ENCODE peak calls at places on chromosome X, in four cellular contexts. One of them, this sample, is unnamed.
A peak's percentile ranks its signal among the peaks of the same experiment; 100 is the strongest.

GRCh38 chrX:133741303-133741702 is 244.1 kb downstream of the GPC3 start:
- DNase-seq in K562: no peak
- DNase-seq in GM12891: no peak
- DNase-seq in GM12878: no peak
- DNase-seq in this sample: no peak

GRCh38 chrX:122866527-122866926 is 317.6 kb upstream of the GRIA3 start:
- DNase-seq in K562: no peak
- DNase-seq in GM12878: no peak
- DNase-seq in GM12891: no peak
- DNase-seq in this sample: no peak

GRCh38 chrX:133461226-133461625 is 45.9 kb upstream of the GPC4 start:
- DNase-seq in GM12878: no peak
- DNase-seq in K562: no peak
- DNase-seq in GM12891: no peak
- DNase-seq in this sample: no peak

GRCh38 chrX:104502460-104502859 is 63.5 kb upstream of the IL1RAPL2 start:
- DNase-seq in GM12891: no peak
- DNase-seq in K562: no peak
- DNase-seq in GM12878: no peak
- DNase-seq in this sample: no peak

GRCh38 chrX:115894087-115894486 is 276.5 kb upstream of the AGTR2 start:
- DNase-seq in GM12891: no peak
- DNase-seq in GM12878: peak; percentile 58
- DNase-seq in K562: peak; percentile 37
- DNase-seq in this sample: no peak

GRCh38 chrX:138875472-138875871 is 164.0 kb upstream of the FGF13 start:
- DNase-seq in K562: no peak
- DNase-seq in GM12878: no peak
- DNase-seq in GM12891: no peak
- DNase-seq in this sample: no peak

GRCh38 chrX:19127649-19128168 is 5.4 kb upstream of the ADGRG2 start:
- DNase-seq in GM12891: no peak
- DNase-seq in K562: no peak
- DNase-seq in GM12878: no peak
- DNase-seq in this sample: no peak

GRCh38 chrX:112798736-112799135 is 41.9 kb downstream of the AMOT start:
- DNase-seq in GM12891: no peak
- DNase-seq in K562: no peak
- DNase-seq in GM12878: no peak
- DNase-seq in this sample: no peak

GRCh38 chrX:52585892-52586291 is 68.8 kb downstream of the SSX7 start:
- DNase-seq in GM12878: no peak
- DNase-seq in K562: no peak
- DNase-seq in GM12891: no peak
- DNase-seq in this sample: no peak

GRCh38 chrX:132270699-132271098 is 51.5 kb upstream of the RAP2C start:
- DNase-seq in GM12878: no peak
- DNase-seq in K562: no peak
- DNase-seq in GM12891: no peak
- DNase-seq in this sample: no peak

GRCh38 chrX:12988797-12989196 is 13.9 kb downstream of the TMSB4X start:
- DNase-seq in K562: peak; percentile 43
- DNase-seq in GM12878: no peak
- DNase-seq in GM12891: no peak
- DNase-seq in this sample: no peak

DNA sequence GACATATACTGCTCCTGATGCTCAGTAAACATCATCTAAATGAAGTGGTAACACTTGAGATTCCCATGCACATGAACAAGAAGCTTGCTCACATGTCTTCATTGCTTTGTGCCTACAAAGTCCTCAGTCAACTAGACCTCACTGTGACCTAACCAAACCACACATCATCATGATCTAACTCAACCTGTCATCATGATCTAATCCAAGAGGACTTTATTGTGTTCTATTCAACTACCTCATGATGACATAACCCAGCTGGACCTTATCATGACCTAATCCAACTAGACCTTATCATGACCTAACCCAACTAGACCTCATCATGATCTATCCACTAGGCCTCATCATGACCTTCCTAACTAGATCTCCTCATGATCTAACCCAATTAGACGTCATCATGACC is 83.6 kb downstream of the DHRSX start:
- DNase-seq in K562: no peak
- DNase-seq in GM12878: no peak
- DNase-seq in GM12891: no peak
- DNase-seq in this sample: no peak
- TF ChIP-seq SPI1 in K562: no peak
- TF ChIP-seq SPI1 in GM12878: no peak
- TF ChIP-seq SPI1 in GM12891: no peak
- TF ChIP-seq SPI1 in this sample: no peak

GRCh38 chrX:3567681-3568080 is 145.8 kb downstream of the PRKX start:
- DNase-seq in GM12891: no peak
- DNase-seq in K562: no peak
- DNase-seq in GM12878: no peak
- DNase-seq in this sample: no peak
- TF ChIP-seq SPI1 in GM12891: no peak
- TF ChIP-seq SPI1 in K562: no peak
- TF ChIP-seq SPI1 in GM12878: no peak
- TF ChIP-seq SPI1 in this sample: no peak

DNA sequence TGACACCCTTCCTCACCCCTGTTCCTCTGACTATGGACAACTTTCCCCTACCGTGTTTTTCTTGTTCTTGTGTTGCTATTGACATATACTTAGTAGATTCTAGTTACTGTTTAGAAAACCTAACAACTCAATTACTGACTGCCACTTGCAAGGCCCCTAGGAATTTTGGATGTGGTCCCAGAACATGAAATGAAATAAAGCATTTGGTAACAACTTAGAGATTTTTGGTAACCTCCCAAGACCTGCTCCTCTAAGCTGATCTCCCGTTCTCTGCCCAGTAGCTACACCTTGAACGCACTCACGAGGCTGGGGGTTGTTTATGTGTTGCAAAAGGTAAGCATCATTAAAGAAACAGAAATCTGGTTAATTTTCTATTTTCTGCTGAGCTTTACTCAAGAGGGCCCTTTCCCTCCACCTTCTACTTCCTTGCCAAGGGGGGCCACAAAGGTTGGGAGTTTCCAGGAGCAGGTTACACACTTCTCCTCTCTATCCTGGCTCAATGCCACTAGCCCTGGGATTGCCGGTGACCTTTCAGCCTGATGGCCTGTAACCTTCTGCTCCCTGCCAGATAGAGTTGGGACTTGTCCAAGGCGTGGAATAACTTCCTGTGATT is 20.5 kb downstream of the GAB3 start:
- DNase-seq in K562: no peak
- DNase-seq in GM12891: no peak
- DNase-seq in GM12878: no peak
- DNase-seq in this sample: no peak
- TF ChIP-seq SPI1 in K562: no peak
- TF ChIP-seq SPI1 in GM12891: no peak
- TF ChIP-seq SPI1 in GM12878: no peak
- TF ChIP-seq SPI1 in this sample: no peak

GRCh38 chrX:41122664-41123257 is 37.5 kb downstream of the USP9X start:
- DNase-seq in K562: no peak
- DNase-seq in GM12891: no peak
- DNase-seq in GM12878: no peak
- DNase-seq in this sample: no peak
- TF ChIP-seq SPI1 in K562: no peak
- TF ChIP-seq SPI1 in GM12891: no peak
- TF ChIP-seq SPI1 in GM12878: no peak
- TF ChIP-seq SPI1 in this sample: peak; percentile 80

GRCh38 chrX:14361430-14361829 is 167.9 kb upstream of the GLRA2 start:
- DNase-seq in GM12891: no peak
- DNase-seq in GM12878: no peak
- DNase-seq in K562: no peak
- DNase-seq in this sample: no peak
- TF ChIP-seq SPI1 in GM12891: no peak
- TF ChIP-seq SPI1 in GM12878: no peak
- TF ChIP-seq SPI1 in K562: no peak
- TF ChIP-seq SPI1 in this sample: no peak

GRCh38 chrX:119516157-119516702 is 48.0 kb downstream of the SLC25A5 start:
- DNase-seq in K562: peak; percentile 76
- DNase-seq in GM12891: peak; percentile 43
- DNase-seq in GM12878: peak; percentile 39
- DNase-seq in this sample: peak; percentile 43

GRCh38 chrX:119507206-119507605 is 39.0 kb downstream of the SLC25A5 start:
- DNase-seq in GM12891: no peak
- DNase-seq in K562: no peak
- DNase-seq in GM12878: no peak
- DNase-seq in this sample: no peak

DNA sequence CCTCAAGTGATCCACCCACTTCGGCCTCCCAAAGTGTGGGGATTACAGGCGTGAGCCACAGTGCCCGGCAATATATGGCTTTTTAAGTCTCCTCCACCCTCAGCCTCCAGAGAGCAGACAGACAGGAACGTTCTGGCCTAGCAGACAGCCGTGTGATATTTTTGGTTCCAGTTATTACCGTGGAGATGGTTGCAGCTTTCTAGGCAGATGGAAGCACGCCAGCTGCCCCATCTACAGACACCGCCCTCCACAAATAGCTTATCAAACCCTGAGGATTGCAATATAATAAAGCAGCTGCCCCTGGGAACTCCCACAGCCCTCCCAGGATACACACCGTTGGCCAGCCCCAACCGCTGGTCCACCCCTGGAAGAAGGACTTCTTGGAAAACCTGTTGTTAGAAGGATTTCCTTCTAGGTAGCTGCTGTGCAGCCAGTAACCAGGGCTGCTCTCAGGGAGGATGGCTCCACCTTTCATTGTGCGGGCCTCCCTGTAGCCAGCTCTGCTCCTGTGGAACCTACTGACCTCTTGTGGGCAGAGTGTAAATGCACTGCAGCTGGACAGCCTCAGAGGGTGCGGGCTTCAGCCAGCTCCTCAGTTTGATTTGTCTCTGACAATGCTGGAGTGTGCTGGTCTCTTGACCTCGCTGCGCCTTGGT is 44.0 kb downstream of the SLC25A5 start:
- DNase-seq in K562: peak; percentile 78
- DNase-seq in GM12878: no peak
- DNase-seq in GM12891: peak; percentile 25
- DNase-seq in this sample: peak; percentile 13
- TF ChIP-seq SPI1 in K562: no peak
- TF ChIP-seq SPI1 in GM12878: no peak
- TF ChIP-seq SPI1 in GM12891: no peak
- TF ChIP-seq SPI1 in this sample: no peak

DNA sequence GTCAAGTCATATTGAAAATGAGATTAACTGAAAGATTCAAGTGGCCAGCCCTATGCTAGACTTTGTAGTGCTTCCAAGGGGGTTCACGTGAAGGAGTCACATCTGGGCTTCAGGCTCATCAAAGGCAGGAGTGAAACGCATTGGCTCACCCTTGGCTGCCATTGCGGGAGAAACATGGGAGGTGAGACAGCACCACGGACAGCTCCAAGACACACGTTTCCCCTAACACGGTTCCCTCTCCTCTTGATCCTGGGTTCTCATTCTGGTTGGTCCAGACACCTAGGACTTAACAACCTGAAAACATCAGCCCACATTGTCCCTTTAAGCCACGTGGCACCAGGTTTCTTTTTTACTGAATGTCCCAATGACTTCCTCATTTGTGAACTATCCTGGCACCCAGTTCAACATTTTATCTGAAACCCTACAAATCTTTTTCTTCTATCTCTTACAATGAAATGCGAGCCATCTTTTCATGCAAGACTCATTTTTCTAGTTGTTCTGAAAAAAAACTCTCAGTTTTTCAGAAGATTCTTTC is 279.0 kb upstream of the VCX3A start:
- DNase-seq in GM12891: no peak
- DNase-seq in GM12878: no peak
- DNase-seq in K562: no peak
- DNase-seq in this sample: no peak
- TF ChIP-seq SPI1 in GM12891: peak; percentile 49
- TF ChIP-seq SPI1 in GM12878: peak; percentile 51
- TF ChIP-seq SPI1 in K562: no peak
- TF ChIP-seq SPI1 in this sample: peak; percentile 31

GRCh38 chrX:108307408-108308085 is 130.7 kb downstream of the COL4A6 start:
- DNase-seq in GM12891: no peak
- DNase-seq in GM12878: no peak
- DNase-seq in K562: no peak
- DNase-seq in this sample: no peak

GRCh38 chrX:108306086-108306485 is 132.1 kb downstream of the COL4A6 start:
- DNase-seq in K562: no peak
- DNase-seq in GM12878: no peak
- DNase-seq in GM12891: no peak
- DNase-seq in this sample: no peak

GRCh38 chrX:108312011-108312410 is 126.2 kb downstream of the COL4A6 start:
- DNase-seq in K562: no peak
- DNase-seq in GM12878: no peak
- DNase-seq in GM12891: no peak
- DNase-seq in this sample: no peak

GRCh38 chrX:108310511-108310910 is 127.7 kb downstream of the COL4A6 start:
- DNase-seq in GM12878: no peak
- DNase-seq in K562: no peak
- DNase-seq in GM12891: no peak
- DNase-seq in this sample: no peak

DNA sequence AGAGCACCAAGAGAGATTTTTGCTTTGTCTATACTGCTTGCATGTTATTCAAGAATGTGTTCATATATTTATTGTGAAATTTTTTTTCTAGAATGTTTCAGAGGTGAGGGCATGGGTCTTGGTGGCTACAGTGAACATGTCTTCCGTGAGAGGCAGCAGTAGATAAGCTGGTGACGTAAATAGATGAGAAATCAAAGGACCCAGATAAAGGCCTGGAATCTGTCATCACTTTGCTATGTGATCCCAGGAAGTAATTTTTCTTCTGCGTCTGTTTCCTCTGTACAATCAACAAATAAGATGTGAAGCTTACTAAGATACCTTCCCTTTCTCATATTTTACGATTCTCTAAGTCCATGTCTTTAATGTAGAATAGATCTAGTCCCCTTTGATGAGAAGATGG is 129.1 kb downstream of the COL4A6 start:
- DNase-seq in GM12878: no peak
- DNase-seq in K562: no peak
- DNase-seq in GM12891: no peak
- DNase-seq in this sample: no peak
- TF ChIP-seq SPI1 in GM12878: no peak
- TF ChIP-seq SPI1 in K562: no peak
- TF ChIP-seq SPI1 in GM12891: no peak
- TF ChIP-seq SPI1 in this sample: no peak

GRCh38 chrX:65136424-65136823 is 160.2 kb upstream of the ZC4H2 start:
- DNase-seq in GM12891: no peak
- DNase-seq in GM12878: no peak
- DNase-seq in K562: no peak
- DNase-seq in this sample: no peak
- TF ChIP-seq SPI1 in GM12891: no peak
- TF ChIP-seq SPI1 in GM12878: no peak
- TF ChIP-seq SPI1 in K562: no peak
- TF ChIP-seq SPI1 in this sample: no peak

GRCh38 chrX:724256-724655 is 93.7 kb downstream of the SHOX start:
- DNase-seq in K562: no peak
- DNase-seq in GM12891: no peak
- DNase-seq in GM12878: no peak
- DNase-seq in this sample: no peak
- TF ChIP-seq SPI1 in K562: no peak
- TF ChIP-seq SPI1 in GM12891: no peak
- TF ChIP-seq SPI1 in GM12878: no peak
- TF ChIP-seq SPI1 in this sample: no peak

This sample was measured in HL-60.